ENCODE peak calls at places on chromosomes 1 and 21, in five cellular contexts. D is psoas muscle, Q is AG09309, V is fibroblast of the aortic adventitia, P is OCI-LY7. H is an unnamed sample.

GRCh38 chr1:170176772-170177171 is 31.0 kb downstream of the NTMT2 start:
- DNase-seq in Q (no peak), P (no peak), V (no peak), D (no peak), H (no peak)

GRCh38 chr1:113659010-113659409 is 100.3 kb downstream of the PHTF1 start:
- DNase-seq in P (no peak), Q (no peak), V (no peak), D (no peak), H (no peak)

GRCh38 chr1:153697191-153697872 is 18.8 kb downstream of the NPR1 start:
- DNase-seq in P (no peak), Q (no peak), V (peak), D (peak), H (no peak)

GRCh38 chr1:28890836-28891235 is 23.5 kb upstream of the EPB41 start:
- DNase-seq in Q (no peak), V (no peak), D (no peak), P (no peak), H (no peak)

GRCh38 chr1:29579821-29580425 is 343.6 kb downstream of the PTPRU start:
- DNase-seq in Q (peak), V (peak), P (no peak), D (no peak), H (peak)

GRCh38 chr1:26786437-26787380 is 1.0 kb upstream of the PIGV start:
- DNase-seq in V (peak), P (peak), D (peak), Q (peak), H (no peak)

GRCh38 chr1:186930248-186930647 is 101.5 kb downstream of the PLA2G4A start:
- DNase-seq in V (peak), P (no peak), Q (peak), D (no peak), H (peak)

GRCh38 chr1:39957299-39958020 is 2.5 kb downstream of the MFSD2A start:
- DNase-seq in P (no peak), V (peak), Q (no peak), D (no peak), H (no peak)

GRCh38 chr1:111471538-111471937 is 2.2 kb upstream of the C1orf162 start:
- DNase-seq in P (no peak), V (no peak), D (no peak), Q (no peak), H (no peak)
- H3K4me3 ChIP-seq in P (no peak), V (no peak), D (no peak), Q (no peak), H (no peak)

GRCh38 chr21:31711326-31711725 is 20.6 kb downstream of the SCAF4 start:
- DNase-seq in V (no peak), Q (no peak), D (no peak), P (no peak), H (no peak)
- H3K4me3 ChIP-seq in V (no peak), Q (no peak), D (no peak), P (no peak), H (no peak)

DNA sequence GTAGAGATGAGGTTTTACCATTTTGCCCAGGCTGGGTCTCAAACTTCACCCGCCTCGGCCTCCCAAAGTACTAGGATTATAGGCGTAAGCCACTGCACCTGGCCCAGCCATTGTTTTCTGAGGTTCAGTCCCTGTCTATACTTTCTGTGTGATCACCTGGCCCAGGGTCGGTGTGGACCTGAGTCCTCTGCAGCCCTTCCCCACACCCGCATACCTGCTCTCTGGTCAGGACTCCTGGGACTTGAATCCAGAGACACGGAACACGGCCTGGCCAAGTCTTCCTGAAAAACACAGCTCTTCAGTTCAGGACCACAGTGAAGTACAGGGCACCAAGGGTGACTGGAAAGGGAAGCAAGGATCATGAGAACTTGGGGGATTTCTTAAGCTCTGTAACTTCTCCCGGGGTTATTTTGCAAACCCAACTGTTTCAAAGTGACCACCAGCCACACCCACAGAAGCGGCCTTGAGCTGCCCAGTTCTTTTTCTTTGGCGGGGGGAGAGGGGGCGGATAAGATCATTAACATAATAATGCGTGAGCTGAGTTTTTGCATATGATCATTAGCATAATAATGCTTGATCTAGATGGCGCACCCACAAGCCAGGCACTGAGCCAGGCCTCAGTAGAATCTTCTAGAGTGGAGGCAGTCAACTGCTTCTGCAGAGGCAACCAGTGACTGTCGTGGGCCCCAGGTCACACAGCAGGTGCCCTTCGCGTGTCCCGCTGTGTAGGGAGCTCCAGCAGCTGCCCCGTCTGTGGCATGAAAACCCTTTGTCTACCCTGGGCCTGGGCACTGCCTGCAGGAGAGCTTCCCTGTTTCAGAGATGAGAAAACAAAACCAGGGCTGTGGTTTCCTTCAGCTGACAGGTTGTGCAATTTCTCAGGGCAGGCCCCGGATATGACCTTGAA is 1.7 kb upstream of the NADK start:
- DNase-seq in V (peak), D (peak), Q (peak), P (peak), H (no peak)
- H3K4me3 ChIP-seq in V (no peak), D (no peak), Q (no peak), P (peak), H (no peak)

GRCh38 chr1:240701412-240701811 is 89.5 kb upstream of the GREM2 start:
- DNase-seq in V (peak), P (no peak), Q (peak), D (no peak), H (peak)
- H3K4me3 ChIP-seq in V (no peak), P (no peak), Q (no peak), D (no peak), H (no peak)

DNA sequence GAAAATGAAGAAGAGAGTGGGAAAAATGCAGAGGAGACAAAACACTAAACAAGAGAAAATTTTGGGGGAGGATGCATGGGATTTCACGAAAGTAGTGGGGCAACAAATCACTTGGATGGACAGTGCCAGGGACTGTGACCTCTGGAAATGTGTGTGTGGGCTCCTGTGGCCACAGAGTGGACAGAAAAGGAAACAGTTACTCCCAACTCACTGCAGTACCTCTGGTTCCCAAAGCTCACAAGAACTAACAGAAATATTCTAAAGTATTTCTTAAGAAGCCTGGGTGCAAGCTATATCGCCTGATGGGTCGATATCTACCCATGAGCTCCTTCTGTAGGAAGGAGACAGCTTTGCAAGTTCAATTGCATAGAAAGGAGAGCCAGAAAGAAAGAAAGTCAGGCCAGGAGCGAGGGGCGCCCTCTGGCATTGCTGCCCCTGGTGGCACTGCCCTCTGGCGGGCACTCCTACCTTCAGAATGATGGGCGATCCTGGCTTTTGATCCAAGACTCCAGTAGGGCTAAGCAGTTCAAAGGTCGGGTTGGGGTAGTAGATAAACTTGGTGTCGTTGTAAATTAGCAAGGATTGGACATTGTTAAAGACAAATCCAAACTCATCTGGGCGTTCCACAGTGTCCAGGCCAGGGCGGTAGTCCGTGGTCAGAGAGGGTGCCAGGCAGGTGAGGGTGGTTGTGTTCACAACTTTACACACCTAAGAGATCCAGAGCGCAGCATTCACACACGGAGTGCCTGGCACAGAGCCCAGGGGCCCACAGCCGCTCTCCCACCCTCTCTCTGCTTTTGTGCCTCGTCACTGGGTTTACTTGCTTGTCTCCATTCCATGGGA is 134.7 kb upstream of the CD34 start:
- DNase-seq in P (no peak), Q (no peak), D (no peak), V (no peak), H (no peak)
- H3K4me3 ChIP-seq in P (no peak), Q (no peak), D (no peak), V (no peak), H (no peak)

GRCh38 chr1:223143760-223144248 is 756 bp upstream of the TLR5 start:
- DNase-seq in D (peak), Q (no peak), P (no peak), V (no peak), H (no peak)
- H3K4me3 ChIP-seq in D (peak), Q (no peak), P (peak), V (no peak), H (no peak)

DNA sequence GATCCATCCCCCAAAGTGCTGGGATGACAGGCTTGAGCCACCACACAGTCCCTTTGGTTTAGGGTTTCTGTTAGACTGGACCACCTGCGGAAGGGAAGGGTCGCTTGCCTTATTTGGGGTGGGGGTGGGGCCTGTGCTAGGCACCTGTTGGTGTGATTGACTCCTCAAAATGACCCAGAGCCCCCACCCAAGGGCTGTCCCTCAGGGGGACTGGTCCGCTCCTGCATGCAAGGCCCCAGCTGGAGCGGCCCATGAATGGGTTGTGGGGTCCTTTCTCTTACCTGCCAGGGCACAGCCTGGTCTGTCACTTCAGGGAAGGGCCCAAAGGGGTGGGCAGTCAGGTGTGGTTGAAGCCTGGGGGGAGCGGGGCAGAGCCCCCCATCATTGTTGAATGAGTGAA is 1.8 kb upstream of the CSTB start:
- DNase-seq in V (no peak), D (no peak), P (no peak), Q (no peak), H (no peak)
- H3K4me3 ChIP-seq in V (no peak), D (no peak), P (no peak), Q (no peak), H (no peak)

DNA sequence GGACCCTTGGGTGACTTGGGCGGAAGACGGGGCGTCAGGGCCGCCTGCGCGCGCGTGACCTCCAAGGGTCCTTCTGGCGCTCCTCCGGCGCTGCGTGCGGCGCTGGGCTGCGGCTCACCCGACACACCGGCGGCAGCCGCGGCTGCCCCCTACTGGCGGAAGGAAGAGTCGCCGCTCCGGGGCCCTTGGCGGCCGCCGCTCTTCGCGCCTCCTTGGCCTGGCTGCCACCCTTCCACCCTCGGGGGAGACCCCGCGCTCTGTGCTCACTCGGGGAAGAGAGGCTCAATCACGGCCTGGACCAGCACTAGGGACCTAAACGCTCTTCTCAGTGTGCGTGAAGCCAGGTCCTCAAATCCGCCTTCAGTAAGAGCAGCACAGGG is 89.7 kb downstream of the DMRTA2 start:
- DNase-seq in Q (no peak), V (peak), P (peak), D (peak), H (no peak)
- H3K4me3 ChIP-seq in Q (peak), V (peak), P (peak), D (peak), H (peak)

GRCh38 chr1:19483261-19483660 is 2.1 kb downstream of the CAPZB start:
- DNase-seq in P (no peak), D (no peak), V (no peak), Q (no peak), H (no peak)
- H3K4me3 ChIP-seq in P (peak), D (peak), V (peak), Q (peak), H (peak)